ENCODE peak calls at places on chromosomes 4 and X, in five cellular contexts. One of them, this sample, is unnamed.

GRCh38 chrX:130563476-130563875 is 161.7 kb downstream of the RBMX2 start:
- DNase-seq in GM06990: no peak
- DNase-seq in lower lobe of right lung: no peak
- DNase-seq in OCI-LY7: no peak
- DNase-seq in tibial artery: no peak
- DNase-seq in this sample: no peak

GRCh38 chrX:120759685-120760084 is 116.0 kb downstream of the CT47B1 start:
- DNase-seq in GM06990: no peak
- DNase-seq in lower lobe of right lung: no peak
- DNase-seq in tibial artery: no peak
- DNase-seq in OCI-LY7: peak
- DNase-seq in this sample: no peak

GRCh38 chr4:22515888-22516541 is at the start of gene ADGRA3:
- DNase-seq in lower lobe of right lung: peak
- DNase-seq in OCI-LY7: no peak
- DNase-seq in tibial artery: peak
- DNase-seq in GM06990: peak
- DNase-seq in this sample: peak

GRCh38 chr4:152039085-152039484 is 278.3 kb upstream of the GATB start:
- DNase-seq in tibial artery: no peak
- DNase-seq in GM06990: no peak
- DNase-seq in OCI-LY7: no peak
- DNase-seq in lower lobe of right lung: no peak
- DNase-seq in this sample: no peak

GRCh38 chr4:88965053-88965452 is 91.9 kb downstream of the FAM13A start:
- DNase-seq in tibial artery: no peak
- DNase-seq in GM06990: no peak
- DNase-seq in OCI-LY7: no peak
- DNase-seq in lower lobe of right lung: no peak
- DNase-seq in this sample: no peak

GRCh38 chr4:16721618-16722291 is 176.7 kb downstream of the LDB2 start:
- DNase-seq in GM06990: no peak
- DNase-seq in OCI-LY7: no peak
- DNase-seq in tibial artery: no peak
- DNase-seq in lower lobe of right lung: no peak
- DNase-seq in this sample: no peak

GRCh38 chr4:163614866-163615265 is 120.4 kb downstream of the TMA16 start:
- DNase-seq in lower lobe of right lung: no peak
- DNase-seq in GM06990: no peak
- DNase-seq in OCI-LY7: no peak
- DNase-seq in tibial artery: no peak
- DNase-seq in this sample: no peak

GRCh38 chr4:111269439-111269838 is 646.6 kb upstream of the PITX2 start:
- DNase-seq in lower lobe of right lung: no peak
- DNase-seq in GM06990: no peak
- DNase-seq in tibial artery: no peak
- DNase-seq in OCI-LY7: no peak
- DNase-seq in this sample: no peak

GRCh38 chr4:137981277-137981676 is 260.9 kb downstream of the SLC7A11 start:
- DNase-seq in lower lobe of right lung: no peak
- DNase-seq in GM06990: no peak
- DNase-seq in OCI-LY7: no peak
- DNase-seq in tibial artery: no peak
- DNase-seq in this sample: no peak

GRCh38 chrX:29143356-29143755 is 556.1 kb downstream of the IL1RAPL1 start:
- DNase-seq in OCI-LY7: no peak
- DNase-seq in tibial artery: no peak
- DNase-seq in GM06990: no peak
- DNase-seq in lower lobe of right lung: no peak
- DNase-seq in this sample: no peak

GRCh38 chrX:2589186-2590020 is 88.6 kb upstream of the DHRSX start:
- DNase-seq in GM06990: no peak
- DNase-seq in tibial artery: no peak
- DNase-seq in OCI-LY7: no peak
- DNase-seq in lower lobe of right lung: no peak
- DNase-seq in this sample: no peak

GRCh38 chrX:47481160-47481559 is 1.9 kb downstream of the ZNF41 start:
- DNase-seq in lower lobe of right lung: no peak
- DNase-seq in OCI-LY7: no peak
- DNase-seq in tibial artery: no peak
- DNase-seq in GM06990: no peak
- DNase-seq in this sample: no peak

GRCh38 chrX:136780738-136781137 is at the start of gene ARHGEF6:
- DNase-seq in tibial artery: no peak
- DNase-seq in lower lobe of right lung: no peak
- DNase-seq in GM06990: no peak
- DNase-seq in OCI-LY7: peak
- DNase-seq in this sample: no peak

GRCh38 chr4:184896868-184897715 is 71.3 kb upstream of the ACSL1 start:
- DNase-seq in OCI-LY7: no peak
- DNase-seq in tibial artery: no peak
- DNase-seq in GM06990: peak
- DNase-seq in lower lobe of right lung: peak
- DNase-seq in this sample: peak

GRCh38 chr4:110617095-110617494 is 5.8 kb downstream of the PITX2 start:
- DNase-seq in OCI-LY7: no peak
- DNase-seq in lower lobe of right lung: no peak
- DNase-seq in GM06990: no peak
- DNase-seq in tibial artery: no peak
- DNase-seq in this sample: no peak

GRCh38 chr4:36004231-36004851 is 240.0 kb downstream of the ARAP2 start:
- DNase-seq in OCI-LY7: no peak
- DNase-seq in lower lobe of right lung: no peak
- DNase-seq in tibial artery: no peak
- DNase-seq in GM06990: no peak
- DNase-seq in this sample: no peak

GRCh38 chr4:173121044-173121685 is 47.4 kb upstream of the GALNT7 start:
- DNase-seq in GM06990: peak
- DNase-seq in tibial artery: no peak
- DNase-seq in OCI-LY7: peak
- DNase-seq in lower lobe of right lung: no peak
- DNase-seq in this sample: peak

GRCh38 chr4:2058264-2059033 is 678 bp upstream of the NAT8L start:
- DNase-seq in GM06990: no peak
- DNase-seq in tibial artery: no peak
- DNase-seq in lower lobe of right lung: peak
- DNase-seq in OCI-LY7: no peak
- DNase-seq in this sample: peak

GRCh38 chrX:40809210-40809609 is 73.9 kb upstream of the MED14 start:
- DNase-seq in tibial artery: no peak
- DNase-seq in lower lobe of right lung: no peak
- DNase-seq in GM06990: no peak
- DNase-seq in OCI-LY7: no peak
- DNase-seq in this sample: no peak

GRCh38 chrX:47358387-47359065 is 11.9 kb upstream of the ZNF157 start:
- DNase-seq in tibial artery: no peak
- DNase-seq in GM06990: no peak
- DNase-seq in lower lobe of right lung: no peak
- DNase-seq in OCI-LY7: peak
- DNase-seq in this sample: no peak

GRCh38 chrX:50813843-50814661 is at the start of gene SHROOM4:
- DNase-seq in tibial artery: peak
- DNase-seq in GM06990: no peak
- DNase-seq in OCI-LY7: no peak
- DNase-seq in lower lobe of right lung: peak
- DNase-seq in this sample: no peak

GRCh38 chr4:81565137-81565870 is 93.6 kb upstream of the RASGEF1B start:
- DNase-seq in OCI-LY7: peak
- DNase-seq in GM06990: no peak
- DNase-seq in tibial artery: peak
- DNase-seq in lower lobe of right lung: peak
- DNase-seq in this sample: no peak

GRCh38 chr4:105637409-105638258 is 70.9 kb downstream of the INTS12 start:
- DNase-seq in OCI-LY7: peak
- DNase-seq in GM06990: peak
- DNase-seq in lower lobe of right lung: peak
- DNase-seq in tibial artery: peak
- DNase-seq in this sample: no peak

GRCh38 chr4:26285272-26285671 is 35.5 kb upstream of the RBPJ start:
- DNase-seq in OCI-LY7: no peak
- DNase-seq in tibial artery: no peak
- DNase-seq in GM06990: no peak
- DNase-seq in lower lobe of right lung: no peak
- DNase-seq in this sample: no peak

GRCh38 chr4:26281876-26282275 is 38.9 kb upstream of the RBPJ start:
- DNase-seq in GM06990: no peak
- DNase-seq in OCI-LY7: no peak
- DNase-seq in lower lobe of right lung: no peak
- DNase-seq in tibial artery: no peak
- DNase-seq in this sample: no peak

GRCh38 chr4:26288308-26288982 is 32.4 kb upstream of the RBPJ start:
- DNase-seq in OCI-LY7: no peak
- DNase-seq in lower lobe of right lung: peak
- DNase-seq in tibial artery: no peak
- DNase-seq in GM06990: peak
- DNase-seq in this sample: peak

GRCh38 chr4:26287748-26288147 is 33.1 kb upstream of the RBPJ start:
- DNase-seq in tibial artery: no peak
- DNase-seq in OCI-LY7: no peak
- DNase-seq in lower lobe of right lung: no peak
- DNase-seq in GM06990: no peak
- DNase-seq in this sample: no peak

GRCh38 chr4:26284536-26284935 is 36.3 kb upstream of the RBPJ start:
- DNase-seq in OCI-LY7: no peak
- DNase-seq in tibial artery: no peak
- DNase-seq in lower lobe of right lung: no peak
- DNase-seq in GM06990: no peak
- DNase-seq in this sample: no peak
- TF ChIP-seq CTCF in OCI-LY7: no peak
- TF ChIP-seq CTCF in tibial artery: no peak
- TF ChIP-seq CTCF in lower lobe of right lung: no peak
- TF ChIP-seq CTCF in GM06990: no peak
- TF ChIP-seq CTCF in this sample: no peak

DNA sequence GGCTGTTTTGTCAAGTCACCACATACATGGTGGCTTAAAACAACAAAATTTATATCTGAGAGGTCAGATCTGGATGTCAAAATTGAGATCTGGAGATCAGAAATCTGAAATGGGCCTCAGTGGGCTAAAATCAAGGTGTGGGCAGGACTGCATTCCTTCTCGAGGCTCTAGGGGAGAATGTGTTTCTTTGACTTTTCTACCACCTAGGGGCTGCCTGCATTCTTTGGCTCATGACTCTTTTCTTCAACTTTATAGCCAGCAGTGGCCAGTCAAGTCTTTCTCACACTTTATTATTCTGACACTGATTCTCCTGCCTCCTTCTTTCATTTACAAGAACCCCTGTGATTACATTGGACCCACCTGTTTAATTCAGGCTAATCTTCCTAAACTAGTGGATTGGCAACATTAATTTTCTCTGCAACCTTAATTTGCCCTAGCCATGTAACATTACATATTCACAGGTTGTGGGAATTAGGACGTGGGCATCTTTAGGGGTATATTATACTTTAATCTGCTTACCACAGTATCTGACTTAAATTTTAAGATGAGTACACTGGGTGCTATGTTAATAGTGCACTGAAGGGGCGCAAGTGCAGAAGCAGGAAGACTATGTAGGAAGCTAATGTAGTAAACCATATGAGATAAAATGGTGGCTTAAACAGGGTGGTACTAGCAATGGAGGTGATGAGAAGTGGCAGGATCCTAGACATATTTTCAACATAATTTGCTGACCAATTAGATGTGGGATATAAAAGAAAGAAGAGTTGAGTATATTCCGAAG is 188.0 kb downstream of the SLC4A4 start:
- DNase-seq in tibial artery: no peak
- DNase-seq in OCI-LY7: peak
- DNase-seq in lower lobe of right lung: no peak
- DNase-seq in GM06990: no peak
- DNase-seq in this sample: no peak
- TF ChIP-seq CTCF in tibial artery: no peak
- TF ChIP-seq CTCF in OCI-LY7: peak
- TF ChIP-seq CTCF in lower lobe of right lung: no peak
- TF ChIP-seq CTCF in GM06990: peak
- TF ChIP-seq CTCF in this sample: peak

GRCh38 chr4:57195622-57196021 is 85.4 kb upstream of the IGFBP7 start:
- DNase-seq in OCI-LY7: no peak
- DNase-seq in lower lobe of right lung: no peak
- DNase-seq in GM06990: peak
- DNase-seq in tibial artery: no peak
- DNase-seq in this sample: no peak

GRCh38 chr4:57190651-57191481 is 80.7 kb upstream of the IGFBP7 start:
- DNase-seq in GM06990: no peak
- DNase-seq in lower lobe of right lung: no peak
- DNase-seq in tibial artery: no peak
- DNase-seq in OCI-LY7: peak
- DNase-seq in this sample: peak

GRCh38 chr4:57193164-57193810 is 83.1 kb upstream of the IGFBP7 start:
- DNase-seq in GM06990: no peak
- DNase-seq in lower lobe of right lung: no peak
- DNase-seq in OCI-LY7: no peak
- DNase-seq in tibial artery: no peak
- DNase-seq in this sample: no peak

GRCh38 chr4:57191523-57192034 is 81.4 kb upstream of the IGFBP7 start:
- DNase-seq in OCI-LY7: no peak
- DNase-seq in GM06990: no peak
- DNase-seq in lower lobe of right lung: no peak
- DNase-seq in tibial artery: no peak
- DNase-seq in this sample: no peak

GRCh38 chr4:57193996-57194675 is 84.0 kb upstream of the IGFBP7 start:
- DNase-seq in lower lobe of right lung: no peak
- DNase-seq in tibial artery: no peak
- DNase-seq in GM06990: no peak
- DNase-seq in OCI-LY7: no peak
- DNase-seq in this sample: no peak
- TF ChIP-seq CTCF in lower lobe of right lung: no peak
- TF ChIP-seq CTCF in tibial artery: no peak
- TF ChIP-seq CTCF in GM06990: no peak
- TF ChIP-seq CTCF in OCI-LY7: no peak
- TF ChIP-seq CTCF in this sample: no peak

GRCh38 chr4:139768366-139768765 is 102.7 kb downstream of the MGST2 start:
- DNase-seq in tibial artery: no peak
- DNase-seq in GM06990: no peak
- DNase-seq in lower lobe of right lung: no peak
- DNase-seq in OCI-LY7: no peak
- DNase-seq in this sample: no peak

GRCh38 chr4:139767585-139767984 is 102.0 kb downstream of the MGST2 start:
- DNase-seq in OCI-LY7: no peak
- DNase-seq in lower lobe of right lung: no peak
- DNase-seq in GM06990: no peak
- DNase-seq in tibial artery: no peak
- DNase-seq in this sample: no peak

GRCh38 chr4:139769355-139769754 is 103.7 kb downstream of the MGST2 start:
- DNase-seq in GM06990: no peak
- DNase-seq in OCI-LY7: no peak
- DNase-seq in lower lobe of right lung: no peak
- DNase-seq in tibial artery: no peak
- DNase-seq in this sample: no peak

GRCh38 chr4:139770361-139770760 is 104.7 kb downstream of the MGST2 start:
- DNase-seq in tibial artery: no peak
- DNase-seq in lower lobe of right lung: no peak
- DNase-seq in GM06990: no peak
- DNase-seq in OCI-LY7: no peak
- DNase-seq in this sample: no peak

DNA sequence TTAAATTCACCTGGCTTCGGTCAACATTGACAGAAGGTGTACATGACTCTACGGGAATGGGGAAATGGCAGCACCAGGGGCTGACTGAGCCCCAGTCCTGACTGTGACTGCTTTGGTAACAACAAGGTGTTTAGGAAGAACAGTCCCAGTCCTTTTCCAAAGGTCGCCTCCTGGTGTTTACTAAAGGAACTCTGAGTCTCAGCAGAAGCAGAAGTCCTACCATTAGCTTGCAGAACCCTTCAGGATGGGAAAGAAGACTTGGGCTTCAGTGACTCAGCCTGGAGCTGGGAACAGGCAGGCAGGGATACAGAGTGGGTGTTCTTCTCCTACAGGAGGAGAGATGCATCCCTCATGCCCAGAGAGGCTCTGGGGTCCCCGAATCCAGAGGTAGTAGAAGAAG is 103.3 kb downstream of the MGST2 start:
- DNase-seq in tibial artery: no peak
- DNase-seq in GM06990: no peak
- DNase-seq in lower lobe of right lung: no peak
- DNase-seq in OCI-LY7: no peak
- DNase-seq in this sample: no peak
- TF ChIP-seq CTCF in tibial artery: no peak
- TF ChIP-seq CTCF in GM06990: peak
- TF ChIP-seq CTCF in lower lobe of right lung: peak
- TF ChIP-seq CTCF in OCI-LY7: no peak
- TF ChIP-seq CTCF in this sample: peak